ENCODE peak calls at places on chromosomes 6 and 20, in six cellular contexts. One of them, this sample, is unnamed.

GRCh38 chr20:17992847-17993508 is 24.2 kb downstream of the MGME1 start:
- DNase-seq in GM23248: no peak
- DNase-seq in BE2C: no peak
- DNase-seq in IMR-90: peak; percentile 27
- DNase-seq in ovary: no peak
- DNase-seq in pancreas: no peak
- DNase-seq in this sample: no peak

GRCh38 chr6:145529582-145529981 is 205.7 kb downstream of the EPM2A start:
- DNase-seq in IMR-90: no peak
- DNase-seq in ovary: no peak
- DNase-seq in GM23248: no peak
- DNase-seq in BE2C: no peak
- DNase-seq in pancreas: no peak
- DNase-seq in this sample: no peak

GRCh38 chr20:49483018-49483705 is 694 bp upstream of the KCNB1 start:
- DNase-seq in ovary: no peak
- DNase-seq in pancreas: no peak
- DNase-seq in GM23248: no peak
- DNase-seq in IMR-90: no peak
- DNase-seq in BE2C: no peak
- DNase-seq in this sample: no peak

GRCh38 chr6:126661646-126662045 is 321.7 kb downstream of the CENPW start:
- DNase-seq in BE2C: no peak
- DNase-seq in ovary: no peak
- DNase-seq in pancreas: no peak
- DNase-seq in IMR-90: peak; percentile 87
- DNase-seq in GM23248: peak; percentile 92
- DNase-seq in this sample: no peak

GRCh38 chr20:46342045-46342378 is 33.7 kb upstream of the CDH22 start:
- DNase-seq in ovary: no peak
- DNase-seq in pancreas: no peak
- DNase-seq in GM23248: no peak
- DNase-seq in IMR-90: no peak
- DNase-seq in BE2C: no peak
- DNase-seq in this sample: no peak

GRCh38 chr20:59402697-59403096 is 102.3 kb downstream of the EDN3 start:
- DNase-seq in ovary: no peak
- DNase-seq in GM23248: no peak
- DNase-seq in pancreas: peak; percentile 57
- DNase-seq in BE2C: no peak
- DNase-seq in IMR-90: no peak
- DNase-seq in this sample: peak; percentile 74

GRCh38 chr20:10922941-10923340 is 249.1 kb upstream of the JAG1 start:
- DNase-seq in pancreas: no peak
- DNase-seq in GM23248: peak; percentile 80
- DNase-seq in BE2C: no peak
- DNase-seq in ovary: no peak
- DNase-seq in IMR-90: peak; percentile 96
- DNase-seq in this sample: peak; percentile 10

GRCh38 chr6:15444881-15445280 is 199.0 kb downstream of the JARID2 start:
- DNase-seq in BE2C: peak; percentile 90
- DNase-seq in GM23248: no peak
- DNase-seq in ovary: no peak
- DNase-seq in IMR-90: no peak
- DNase-seq in pancreas: peak; percentile 26
- DNase-seq in this sample: peak; percentile 70

GRCh38 chr6:53943410-53943809 is 148.6 kb downstream of the LRRC1 start:
- DNase-seq in IMR-90: no peak
- DNase-seq in pancreas: no peak
- DNase-seq in ovary: peak; percentile 50
- DNase-seq in GM23248: no peak
- DNase-seq in BE2C: no peak
- DNase-seq in this sample: no peak

GRCh38 chr6:148818939-148819575 is 72.2 kb downstream of the UST start:
- DNase-seq in IMR-90: no peak
- DNase-seq in GM23248: no peak
- DNase-seq in pancreas: no peak
- DNase-seq in BE2C: no peak
- DNase-seq in ovary: no peak
- DNase-seq in this sample: peak; percentile 20

GRCh38 chr6:155483858-155484257 is 28.2 kb upstream of the NOX3 start:
- DNase-seq in IMR-90: peak; percentile 39
- DNase-seq in ovary: no peak
- DNase-seq in BE2C: no peak
- DNase-seq in pancreas: no peak
- DNase-seq in GM23248: peak; percentile 75
- DNase-seq in this sample: no peak

GRCh38 chr20:40606660-40607059 is 82.4 kb downstream of the MAFB start:
- DNase-seq in ovary: no peak
- DNase-seq in pancreas: no peak
- DNase-seq in GM23248: no peak
- DNase-seq in IMR-90: no peak
- DNase-seq in BE2C: no peak
- DNase-seq in this sample: no peak

GRCh38 chr6:70734979-70735378 is 67.3 kb downstream of the SMAP1 start:
- DNase-seq in ovary: no peak
- DNase-seq in pancreas: no peak
- DNase-seq in BE2C: no peak
- DNase-seq in GM23248: no peak
- DNase-seq in IMR-90: no peak
- DNase-seq in this sample: no peak

GRCh38 chr20:63536997-63537524 is at the start of gene PTK6:
- DNase-seq in IMR-90: no peak
- DNase-seq in GM23248: no peak
- DNase-seq in pancreas: no peak
- DNase-seq in BE2C: peak; percentile 12
- DNase-seq in ovary: no peak
- DNase-seq in this sample: no peak

GRCh38 chr20:62734336-62734735 is 25.7 kb downstream of the NTSR1 start:
- DNase-seq in pancreas: no peak
- DNase-seq in IMR-90: no peak
- DNase-seq in BE2C: no peak
- DNase-seq in ovary: no peak
- DNase-seq in GM23248: no peak
- DNase-seq in this sample: no peak

GRCh38 chr20:50136822-50137599 is 16.5 kb downstream of the PEDS1 start:
- DNase-seq in ovary: no peak
- DNase-seq in IMR-90: peak; percentile 59
- DNase-seq in BE2C: no peak
- DNase-seq in pancreas: no peak
- DNase-seq in GM23248: peak; percentile 55
- DNase-seq in this sample: no peak

GRCh38 chr6:1766663-1767062 is 156.9 kb downstream of the FOXC1 start:
- DNase-seq in GM23248: peak; percentile 53
- DNase-seq in pancreas: no peak
- DNase-seq in ovary: no peak
- DNase-seq in IMR-90: peak; percentile 29
- DNase-seq in BE2C: peak; percentile 49
- DNase-seq in this sample: peak; percentile 28

GRCh38 chr20:18388860-18389259 is 78.0 kb downstream of the DZANK1 start:
- DNase-seq in ovary: peak; percentile 61
- DNase-seq in GM23248: peak; percentile 53
- DNase-seq in IMR-90: peak; percentile 77
- DNase-seq in BE2C: no peak
- DNase-seq in pancreas: no peak
- DNase-seq in this sample: no peak

GRCh38 chr6:37826188-37826587 is 6.7 kb downstream of the ZFAND3 start:
- DNase-seq in BE2C: no peak
- DNase-seq in ovary: no peak
- DNase-seq in IMR-90: no peak
- DNase-seq in GM23248: peak; percentile 50
- DNase-seq in pancreas: no peak
- DNase-seq in this sample: no peak

GRCh38 chr6:28311139-28311823 is 24.7 kb downstream of the ZSCAN31 start:
- DNase-seq in BE2C: peak; percentile 18
- DNase-seq in IMR-90: no peak
- DNase-seq in GM23248: no peak
- DNase-seq in ovary: no peak
- DNase-seq in pancreas: no peak
- DNase-seq in this sample: peak; percentile 53

GRCh38 chr6:69570126-69570525 is 226.7 kb downstream of the LMBRD1 start:
- DNase-seq in pancreas: no peak
- DNase-seq in ovary: no peak
- DNase-seq in IMR-90: no peak
- DNase-seq in GM23248: no peak
- DNase-seq in BE2C: no peak
- DNase-seq in this sample: no peak

GRCh38 chr6:16276991-16277981 is 38.9 kb downstream of the GMPR start:
- DNase-seq in pancreas: no peak
- DNase-seq in ovary: peak; percentile 75
- DNase-seq in BE2C: peak; percentile 69
- DNase-seq in IMR-90: peak; percentile 93
- DNase-seq in GM23248: peak; percentile 96
- DNase-seq in this sample: peak; percentile 91

GRCh38 chr6:122388945-122389344 is 10.5 kb upstream of the HSF2 start:
- DNase-seq in BE2C: no peak
- DNase-seq in ovary: no peak
- DNase-seq in IMR-90: no peak
- DNase-seq in pancreas: no peak
- DNase-seq in GM23248: no peak
- DNase-seq in this sample: no peak
- H3K4me1 ChIP-seq in BE2C: no peaks in the 10 kb centered on the region
- H3K4me1 ChIP-seq in ovary: no peaks in the 10 kb centered on the region
- H3K4me1 ChIP-seq in IMR-90: no peaks in the 10 kb centered on the region
- H3K4me1 ChIP-seq in pancreas: no peaks in the 10 kb centered on the region
- H3K4me1 ChIP-seq in GM23248: no peaks in the 10 kb centered on the region
- H3K4me1 ChIP-seq in this sample: no peaks in the 10 kb centered on the region

DNA sequence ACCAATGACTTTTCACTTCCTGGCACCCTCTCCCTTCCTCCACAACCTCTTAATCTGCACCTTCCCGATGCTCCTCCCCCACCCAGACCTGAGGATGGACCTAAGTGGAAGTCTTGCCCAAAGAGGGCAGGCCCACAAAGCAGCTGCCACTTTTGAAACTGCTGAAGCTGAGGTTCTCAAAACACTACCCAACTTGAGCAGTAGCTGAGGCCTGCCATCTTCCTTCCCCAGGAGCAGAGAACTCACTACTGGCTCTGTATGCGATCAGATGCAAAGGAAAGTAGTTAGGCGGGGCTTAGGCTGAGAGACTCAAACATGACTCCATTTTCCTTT is 1.5 kb downstream of the HM13 start:
- DNase-seq in IMR-90: no peak
- DNase-seq in pancreas: peak; percentile 29
- DNase-seq in ovary: no peak
- DNase-seq in BE2C: no peak
- DNase-seq in GM23248: peak; percentile 26
- DNase-seq in this sample: no peak
- H3K4me3 ChIP-seq in IMR-90: peak overlapping the region; percentile 84
- H3K4me3 ChIP-seq in pancreas: peak overlapping the region; percentile 95
- H3K4me3 ChIP-seq in ovary: peak overlapping the region; percentile 91
- H3K4me3 ChIP-seq in BE2C: peak overlapping the region; percentile 88
- H3K4me3 ChIP-seq in GM23248: peak overlapping the region; percentile 96
- H3K4me3 ChIP-seq in this sample: peak overlapping the region; percentile 88

GRCh38 chr6:121435444-121436069 is at the start of gene GJA1:
- DNase-seq in pancreas: peak; percentile 25
- DNase-seq in BE2C: no peak
- DNase-seq in ovary: peak; percentile 62
- DNase-seq in GM23248: peak; percentile 87
- DNase-seq in IMR-90: peak; percentile 86
- DNase-seq in this sample: peak; percentile 34

GRCh38 chr6:121436172-121436965 is 923 bp downstream of the GJA1 start:
- DNase-seq in IMR-90: no peak
- DNase-seq in pancreas: no peak
- DNase-seq in ovary: peak; percentile 28
- DNase-seq in BE2C: no peak
- DNase-seq in GM23248: peak; percentile 40
- DNase-seq in this sample: no peak

GRCh38 chr6:121436966-121437756 is 1.7 kb downstream of the GJA1 start:
- DNase-seq in GM23248: peak; percentile 73
- DNase-seq in BE2C: peak; percentile 11
- DNase-seq in ovary: peak; percentile 53
- DNase-seq in pancreas: peak; percentile 33
- DNase-seq in IMR-90: peak; percentile 40
- DNase-seq in this sample: peak; percentile 36

GRCh38 chr6:121439456-121440250 is 4.2 kb downstream of the GJA1 start:
- DNase-seq in IMR-90: no peak
- DNase-seq in pancreas: no peak
- DNase-seq in ovary: no peak
- DNase-seq in GM23248: peak; percentile 16
- DNase-seq in BE2C: no peak
- DNase-seq in this sample: no peak

DNA sequence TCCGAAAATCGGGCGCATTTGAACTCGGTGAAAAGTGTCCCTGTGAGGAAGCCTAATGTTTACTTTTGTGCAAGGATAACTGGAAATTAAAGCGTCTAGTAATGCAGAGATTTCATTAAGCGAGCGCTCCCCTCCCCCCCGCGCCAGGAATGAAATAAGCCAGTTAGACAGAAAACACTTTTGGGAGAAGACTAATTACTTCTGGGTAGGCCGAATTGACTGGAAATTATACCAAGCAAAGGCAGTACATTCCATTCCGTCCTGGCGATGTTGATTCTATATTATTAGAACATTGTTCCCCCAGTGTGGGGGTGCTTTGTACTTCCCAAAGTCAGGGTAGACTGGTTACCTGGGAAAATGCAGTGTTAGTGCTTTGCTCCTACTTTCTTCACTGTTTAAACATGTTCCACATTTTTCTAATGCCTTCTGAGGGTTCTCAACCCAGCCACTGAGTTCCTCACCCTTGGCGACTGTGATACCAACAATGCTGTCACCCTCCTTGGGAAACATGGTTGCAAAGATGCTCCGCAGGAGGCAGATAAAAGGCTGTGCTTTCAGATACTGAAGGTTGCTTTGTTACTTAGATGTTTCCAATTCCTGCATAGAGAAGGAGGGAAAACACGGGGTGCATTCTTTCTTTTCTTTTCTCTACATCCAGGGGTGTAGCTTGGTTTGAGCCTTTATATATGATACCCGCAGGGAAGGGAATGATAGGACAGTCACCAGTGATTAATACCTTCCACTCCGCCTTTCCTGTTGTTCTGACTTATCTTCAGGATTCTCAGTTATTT is 2.6 kb downstream of the GJA1 start:
- DNase-seq in BE2C: no peak
- DNase-seq in IMR-90: peak; percentile 52
- DNase-seq in pancreas: peak; percentile 14
- DNase-seq in GM23248: peak; percentile 77
- DNase-seq in ovary: peak; percentile 33
- DNase-seq in this sample: peak; percentile 4
- H3K4me1 ChIP-seq in BE2C: no peaks in the 10 kb centered on the region
- H3K4me1 ChIP-seq in IMR-90: peaks cover 15% of the 10 kb centered on the region
- H3K4me1 ChIP-seq in pancreas: no peaks in the 10 kb centered on the region
- H3K4me1 ChIP-seq in GM23248: peaks cover 49% of the 10 kb centered on the region
- H3K4me1 ChIP-seq in ovary: peaks cover 8% of the 10 kb centered on the region
- H3K4me1 ChIP-seq in this sample: no peaks in the 10 kb centered on the region

DNA sequence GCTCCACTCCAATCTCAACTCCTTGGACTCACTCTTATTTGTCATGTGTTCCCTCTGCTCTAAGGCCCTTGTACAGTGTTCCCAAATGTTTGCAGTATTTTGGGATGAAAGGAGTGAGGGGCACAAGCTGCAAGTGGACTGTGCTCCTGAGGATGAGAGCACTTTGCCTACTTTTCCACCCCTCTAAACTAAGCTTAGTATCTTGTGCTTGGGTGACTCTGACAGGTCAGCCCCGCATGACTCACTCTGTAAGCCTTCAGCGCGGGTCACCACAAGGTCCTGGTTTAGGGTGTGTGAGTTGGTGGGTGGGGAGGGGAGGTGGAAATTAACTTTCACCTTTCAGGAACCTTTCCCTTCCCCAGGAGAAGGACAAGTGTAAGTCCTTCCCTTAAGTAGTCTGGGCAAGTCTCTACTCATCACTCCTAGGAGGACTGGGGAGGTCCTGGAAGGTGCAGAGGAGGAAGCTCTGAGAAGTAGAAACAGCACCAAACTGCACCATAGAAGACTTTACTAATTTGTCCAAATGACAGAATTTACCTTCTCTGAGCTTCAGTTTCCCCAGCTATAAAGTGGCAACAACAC is 68.8 kb upstream of the EPB41L1 start:
- DNase-seq in ovary: no peak
- DNase-seq in pancreas: no peak
- DNase-seq in BE2C: no peak
- DNase-seq in GM23248: peak; percentile 78
- DNase-seq in IMR-90: peak; percentile 60
- DNase-seq in this sample: peak; percentile 25
- H3K4me3 ChIP-seq in ovary: no peak overlapping the region
- H3K4me3 ChIP-seq in pancreas: no peak overlapping the region
- H3K4me3 ChIP-seq in BE2C: no peak overlapping the region
- H3K4me3 ChIP-seq in GM23248: no peak overlapping the region
- H3K4me3 ChIP-seq in IMR-90: no peak overlapping the region
- H3K4me3 ChIP-seq in this sample: no peak overlapping the region